ENCODE peak calls at places on chromosomes 7 and 10, in ten cellular contexts. One of them, this sample, is unnamed.

GRCh38 chr10:70232155-70232858 is 922 bp downstream of the PPA1 start:
- DNase-seq in naive thymus-derived CD4-positive, alpha-beta T cell: peak; percentile 21
- DNase-seq in Panc1: no peak
- DNase-seq in aorta: no peak
- DNase-seq in heart left ventricle: no peak
- DNase-seq in lung: peak; percentile 59
- DNase-seq in dorsolateral prefrontal cortex: peak; percentile 28
- DNase-seq in stomach: peak; percentile 72
- DNase-seq in psoas muscle: peak; percentile 62
- DNase-seq in uterus: peak; percentile 40
- DNase-seq in this sample: peak; percentile 57

GRCh38 chr10:133258818-133259602 is 17.7 kb downstream of the ADAM8 start:
- DNase-seq in heart left ventricle: peak; percentile 86
- DNase-seq in naive thymus-derived CD4-positive, alpha-beta T cell: peak; percentile 61
- DNase-seq in Panc1: peak; percentile 97
- DNase-seq in uterus: peak; percentile 69
- DNase-seq in stomach: peak; percentile 77
- DNase-seq in dorsolateral prefrontal cortex: peak; percentile 73
- DNase-seq in aorta: peak; percentile 92
- DNase-seq in psoas muscle: peak; percentile 91
- DNase-seq in lung: peak; percentile 87
- DNase-seq in this sample: no peak

GRCh38 chr10:96585726-96586418 is 940 bp downstream of the TM9SF3 start:
- DNase-seq in dorsolateral prefrontal cortex: no peak
- DNase-seq in naive thymus-derived CD4-positive, alpha-beta T cell: peak; percentile 24
- DNase-seq in lung: no peak
- DNase-seq in psoas muscle: no peak
- DNase-seq in Panc1: no peak
- DNase-seq in uterus: no peak
- DNase-seq in stomach: no peak
- DNase-seq in aorta: no peak
- DNase-seq in heart left ventricle: no peak
- DNase-seq in this sample: no peak

GRCh38 chr10:88374392-88375145 is 208.5 kb downstream of the RNLS start:
- DNase-seq in naive thymus-derived CD4-positive, alpha-beta T cell: no peak
- DNase-seq in Panc1: no peak
- DNase-seq in stomach: no peak
- DNase-seq in heart left ventricle: no peak
- DNase-seq in aorta: no peak
- DNase-seq in uterus: no peak
- DNase-seq in lung: no peak
- DNase-seq in psoas muscle: no peak
- DNase-seq in dorsolateral prefrontal cortex: no peak
- DNase-seq in this sample: no peak

GRCh38 chr10:120479506-120479905 is 22.5 kb downstream of the PLPP4 start:
- DNase-seq in aorta: no peak
- DNase-seq in Panc1: no peak
- DNase-seq in naive thymus-derived CD4-positive, alpha-beta T cell: no peak
- DNase-seq in psoas muscle: no peak
- DNase-seq in lung: no peak
- DNase-seq in stomach: no peak
- DNase-seq in uterus: no peak
- DNase-seq in dorsolateral prefrontal cortex: no peak
- DNase-seq in heart left ventricle: no peak
- DNase-seq in this sample: no peak

GRCh38 chr7:138173548-138173947 is 97.3 kb downstream of the AKR1D1 start:
- DNase-seq in Panc1: no peak
- DNase-seq in dorsolateral prefrontal cortex: no peak
- DNase-seq in aorta: no peak
- DNase-seq in stomach: no peak
- DNase-seq in uterus: no peak
- DNase-seq in naive thymus-derived CD4-positive, alpha-beta T cell: no peak
- DNase-seq in lung: no peak
- DNase-seq in heart left ventricle: no peak
- DNase-seq in psoas muscle: no peak
- DNase-seq in this sample: no peak

GRCh38 chr10:63236113-63236935 is 103.2 kb downstream of the NRBF2 start:
- DNase-seq in heart left ventricle: no peak
- DNase-seq in lung: no peak
- DNase-seq in psoas muscle: no peak
- DNase-seq in Panc1: peak; percentile 86
- DNase-seq in dorsolateral prefrontal cortex: no peak
- DNase-seq in uterus: peak; percentile 48
- DNase-seq in aorta: no peak
- DNase-seq in stomach: no peak
- DNase-seq in naive thymus-derived CD4-positive, alpha-beta T cell: no peak
- DNase-seq in this sample: no peak

GRCh38 chr7:13832346-13832745 is 157.1 kb downstream of the ETV1 start:
- DNase-seq in aorta: no peak
- DNase-seq in uterus: no peak
- DNase-seq in naive thymus-derived CD4-positive, alpha-beta T cell: no peak
- DNase-seq in dorsolateral prefrontal cortex: no peak
- DNase-seq in psoas muscle: no peak
- DNase-seq in Panc1: no peak
- DNase-seq in lung: no peak
- DNase-seq in stomach: no peak
- DNase-seq in heart left ventricle: no peak
- DNase-seq in this sample: no peak

GRCh38 chr7:44259547-44260457 is 59.0 kb downstream of the YKT6 start:
- DNase-seq in stomach: no peak
- DNase-seq in lung: peak; percentile 53
- DNase-seq in heart left ventricle: peak; percentile 70
- DNase-seq in dorsolateral prefrontal cortex: peak; percentile 82
- DNase-seq in aorta: peak; percentile 90
- DNase-seq in uterus: peak; percentile 69
- DNase-seq in Panc1: no peak
- DNase-seq in naive thymus-derived CD4-positive, alpha-beta T cell: no peak
- DNase-seq in psoas muscle: peak; percentile 78
- DNase-seq in this sample: peak; percentile 99

GRCh38 chr7:14521183-14521582 is 381.4 kb downstream of the DGKB start:
- DNase-seq in psoas muscle: no peak
- DNase-seq in uterus: no peak
- DNase-seq in lung: no peak
- DNase-seq in aorta: no peak
- DNase-seq in Panc1: no peak
- DNase-seq in naive thymus-derived CD4-positive, alpha-beta T cell: no peak
- DNase-seq in dorsolateral prefrontal cortex: no peak
- DNase-seq in heart left ventricle: no peak
- DNase-seq in stomach: no peak
- DNase-seq in this sample: no peak

GRCh38 chr10:99983280-99983988 is 26.3 kb downstream of the DNMBP start:
- DNase-seq in lung: no peak
- DNase-seq in naive thymus-derived CD4-positive, alpha-beta T cell: no peak
- DNase-seq in dorsolateral prefrontal cortex: no peak
- DNase-seq in uterus: peak; percentile 63
- DNase-seq in Panc1: no peak
- DNase-seq in aorta: peak; percentile 79
- DNase-seq in heart left ventricle: peak; percentile 58
- DNase-seq in psoas muscle: peak; percentile 56
- DNase-seq in stomach: no peak
- DNase-seq in this sample: peak; percentile 91

GRCh38 chr7:149790146-149790548 is 16.8 kb upstream of the ZNF467 start:
- DNase-seq in stomach: peak; percentile 51
- DNase-seq in Panc1: no peak
- DNase-seq in uterus: no peak
- DNase-seq in aorta: peak; percentile 80
- DNase-seq in lung: peak; percentile 40
- DNase-seq in dorsolateral prefrontal cortex: no peak
- DNase-seq in naive thymus-derived CD4-positive, alpha-beta T cell: peak; percentile 36
- DNase-seq in psoas muscle: peak; percentile 71
- DNase-seq in heart left ventricle: peak; percentile 57
- DNase-seq in this sample: peak; percentile 76

GRCh38 chr10:119242191-119242590 is 34.8 kb downstream of the GRK5 start:
- DNase-seq in dorsolateral prefrontal cortex: no peak
- DNase-seq in uterus: no peak
- DNase-seq in psoas muscle: no peak
- DNase-seq in Panc1: no peak
- DNase-seq in stomach: no peak
- DNase-seq in heart left ventricle: no peak
- DNase-seq in aorta: no peak
- DNase-seq in lung: no peak
- DNase-seq in naive thymus-derived CD4-positive, alpha-beta T cell: no peak
- DNase-seq in this sample: no peak

GRCh38 chr7:117185124-117185523 is 137.7 kb downstream of the WNT2 start:
- DNase-seq in lung: no peak
- DNase-seq in heart left ventricle: no peak
- DNase-seq in psoas muscle: no peak
- DNase-seq in dorsolateral prefrontal cortex: no peak
- DNase-seq in stomach: no peak
- DNase-seq in uterus: no peak
- DNase-seq in aorta: no peak
- DNase-seq in Panc1: no peak
- DNase-seq in naive thymus-derived CD4-positive, alpha-beta T cell: no peak
- DNase-seq in this sample: no peak
- H3K27me3 ChIP-seq in lung: no peaks in the 10 kb centered on the region
- H3K27me3 ChIP-seq in heart left ventricle: no peaks in the 10 kb centered on the region
- H3K27me3 ChIP-seq in psoas muscle: no peaks in the 10 kb centered on the region
- H3K27me3 ChIP-seq in dorsolateral prefrontal cortex: no peaks in the 10 kb centered on the region
- H3K27me3 ChIP-seq in stomach: no peaks in the 10 kb centered on the region
- H3K27me3 ChIP-seq in uterus: no peaks in the 10 kb centered on the region
- H3K27me3 ChIP-seq in aorta: no peaks in the 10 kb centered on the region
- H3K27me3 ChIP-seq in Panc1: no peaks in the 10 kb centered on the region
- H3K27me3 ChIP-seq in naive thymus-derived CD4-positive, alpha-beta T cell: no peaks in the 10 kb centered on the region
- H3K27me3 ChIP-seq in this sample: no peaks in the 10 kb centered on the region

GRCh38 chr10:130136214-130137076 is at the start of gene GLRX3:
- DNase-seq in lung: peak; percentile 87
- DNase-seq in heart left ventricle: peak; percentile 91
- DNase-seq in Panc1: no peak
- DNase-seq in naive thymus-derived CD4-positive, alpha-beta T cell: peak; percentile 91
- DNase-seq in psoas muscle: peak; percentile 93
- DNase-seq in dorsolateral prefrontal cortex: peak; percentile 86
- DNase-seq in uterus: peak; percentile 85
- DNase-seq in aorta: peak; percentile 96
- DNase-seq in stomach: peak; percentile 92
- DNase-seq in this sample: peak; percentile 88
- H3K27ac ChIP-seq in lung: peak within 1 kb of the TSS; percentile 87
- H3K27ac ChIP-seq in heart left ventricle: peak within 1 kb of the TSS; percentile 94
- H3K27ac ChIP-seq in Panc1: peak within 1 kb of the TSS; percentile 77
- H3K27ac ChIP-seq in naive thymus-derived CD4-positive, alpha-beta T cell: peak within 1 kb of the TSS; percentile 86
- H3K27ac ChIP-seq in psoas muscle: peak within 1 kb of the TSS; percentile 91
- H3K27ac ChIP-seq in dorsolateral prefrontal cortex: peak within 1 kb of the TSS; percentile 55
- H3K27ac ChIP-seq in uterus: peak within 1 kb of the TSS; percentile 78
- H3K27ac ChIP-seq in aorta: no peak within 1 kb of the TSS
- H3K27ac ChIP-seq in stomach: peak within 1 kb of the TSS; percentile 89
- H3K27ac ChIP-seq in this sample: peak within 1 kb of the TSS; percentile 94

GRCh38 chr7:27128034-27128433 is 2.5 kb downstream of the HOXA4 start:
- DNase-seq in uterus: no peak
- DNase-seq in heart left ventricle: no peak
- DNase-seq in Panc1: no peak
- DNase-seq in aorta: no peak
- DNase-seq in naive thymus-derived CD4-positive, alpha-beta T cell: no peak
- DNase-seq in dorsolateral prefrontal cortex: no peak
- DNase-seq in stomach: no peak
- DNase-seq in lung: no peak
- DNase-seq in psoas muscle: no peak
- DNase-seq in this sample: no peak
- H3K27me3 ChIP-seq in uterus: no peaks in the 10 kb centered on the region
- H3K27me3 ChIP-seq in heart left ventricle: peaks cover 93% of the 10 kb centered on the region
- H3K27me3 ChIP-seq in Panc1: no peaks in the 10 kb centered on the region
- H3K27me3 ChIP-seq in aorta: no peaks in the 10 kb centered on the region
- H3K27me3 ChIP-seq in naive thymus-derived CD4-positive, alpha-beta T cell: no peaks in the 10 kb centered on the region
- H3K27me3 ChIP-seq in dorsolateral prefrontal cortex: peaks cover 49% of the 10 kb centered on the region
- H3K27me3 ChIP-seq in stomach: no peaks in the 10 kb centered on the region
- H3K27me3 ChIP-seq in lung: no peaks in the 10 kb centered on the region
- H3K27me3 ChIP-seq in psoas muscle: no peaks in the 10 kb centered on the region
- H3K27me3 ChIP-seq in this sample: peaks cover 100% of the 10 kb centered on the region

GRCh38 chr10:132243141-132243540 is 56.4 kb downstream of the DPYSL4 start:
- DNase-seq in dorsolateral prefrontal cortex: no peak
- DNase-seq in stomach: no peak
- DNase-seq in uterus: no peak
- DNase-seq in psoas muscle: no peak
- DNase-seq in lung: no peak
- DNase-seq in aorta: no peak
- DNase-seq in heart left ventricle: no peak
- DNase-seq in Panc1: no peak
- DNase-seq in naive thymus-derived CD4-positive, alpha-beta T cell: no peak
- DNase-seq in this sample: no peak
- H3K27ac ChIP-seq in dorsolateral prefrontal cortex: no peak overlapping the region
- H3K27ac ChIP-seq in stomach: no peak overlapping the region
- H3K27ac ChIP-seq in uterus: no peak overlapping the region
- H3K27ac ChIP-seq in psoas muscle: no peak overlapping the region
- H3K27ac ChIP-seq in lung: no peak overlapping the region
- H3K27ac ChIP-seq in aorta: no peak overlapping the region
- H3K27ac ChIP-seq in heart left ventricle: no peak overlapping the region
- H3K27ac ChIP-seq in Panc1: no peak overlapping the region
- H3K27ac ChIP-seq in naive thymus-derived CD4-positive, alpha-beta T cell: no peak overlapping the region
- H3K27ac ChIP-seq in this sample: no peak overlapping the region